ENCODE peak calls at places on chromosomes 1 and 21, in nine cellular contexts. L, K, G, B, S, H, A, O and V are unnamed samples.

GRCh38 chr1:117638759-117639158 is 32.9 kb downstream of the TENT5C start:
- DNase-seq in G (no peak), H (no peak), K (no peak), S (no peak), B (no peak), L (no peak), O (no peak), A (no peak), V (no peak)

GRCh38 chr21:22758478-22758877 is 1760.3 kb downstream of the NCAM2 start:
- DNase-seq in B (no peak), G (no peak), H (no peak), A (no peak), O (no peak), L (no peak), K (no peak), S (no peak), V (no peak)

GRCh38 chr1:22123071-22123390 is 19.9 kb downstream of the WNT4 start:
- DNase-seq in S (no peak), K (no peak), A (no peak), H (no peak), G (peak; percentile 27), B (no peak), O (no peak), L (no peak), V (no peak)

GRCh38 chr1:204465469-204466415 is 28.9 kb downstream of the PIK3C2B start:
- DNase-seq in O (no peak), A (no peak), G (no peak), B (no peak), H (peak; percentile 40), L (peak; percentile 45), K (no peak), S (no peak), V (no peak)

GRCh38 chr1:230169454-230170152 is 102.6 kb downstream of the GALNT2 start:
- DNase-seq in G (no peak), H (no peak), L (no peak), O (no peak), B (no peak), K (no peak), A (no peak), S (no peak), V (no peak)

GRCh38 chr1:204317170-204317569 is 42.6 kb downstream of the PLEKHA6 start:
- DNase-seq in B (no peak), L (no peak), K (no peak), S (no peak), A (no peak), O (no peak), G (no peak), H (no peak), V (no peak)

GRCh38 chr1:82377201-82377884 is 576.6 kb downstream of the ADGRL2 start:
- DNase-seq in K (no peak), L (no peak), O (no peak), G (no peak), H (no peak), S (no peak), B (no peak), A (peak; percentile 23), V (no peak)

GRCh38 chr1:229043111-229043510 is 227.8 kb upstream of the RAB4A start:
- DNase-seq in L (no peak), H (no peak), S (no peak), O (no peak), B (no peak), G (no peak), A (no peak), K (no peak), V (no peak)

GRCh38 chr1:159826436-159827101 is at the start of gene SLAMF8:
- DNase-seq in H (peak; percentile 44), K (no peak), S (no peak), G (peak; percentile 41), L (no peak), B (no peak), O (no peak), A (peak; percentile 33), V (no peak)

GRCh38 chr21:16707274-16707673 is 805.6 kb upstream of the CXADR start:
- DNase-seq in A (no peak), G (no peak), B (no peak), L (no peak), O (no peak), H (no peak), K (no peak), S (no peak), V (no peak)

GRCh38 chr1:109630881-109631512 is 11.4 kb downstream of the AMPD2 start:
- DNase-seq in G (no peak), S (no peak), B (no peak), H (no peak), A (no peak), L (no peak), K (no peak), O (no peak), V (no peak)

GRCh38 chr1:218349365-218350021 is 4.4 kb downstream of the TGFB2 start:
- DNase-seq in G (no peak), H (no peak), A (peak; percentile 24), B (no peak), K (no peak), L (no peak), O (no peak), S (no peak), V (no peak)

GRCh38 chr21:25939396-25939761 is 204.6 kb downstream of the GABPA start:
- DNase-seq in B (no peak), G (no peak), O (no peak), H (no peak), L (no peak), K (no peak), S (no peak), A (no peak), V (no peak)

GRCh38 chr1:86648255-86648654 is 56.1 kb upstream of the SH3GLB1 start:
- DNase-seq in H (peak; percentile 62), A (peak; percentile 65), S (peak; percentile 43), K (no peak), G (peak; percentile 64), B (no peak), L (no peak), O (no peak), V (no peak)

GRCh38 chr1:21060523-21060922 is 116.2 kb downstream of the EIF4G3 start:
- DNase-seq in G (no peak), H (no peak), A (no peak), K (no peak), S (no peak), L (no peak), O (no peak), B (no peak), V (no peak)

GRCh38 chr1:21059021-21059420 is 117.7 kb downstream of the EIF4G3 start:
- DNase-seq in S (no peak), G (no peak), B (no peak), L (no peak), A (no peak), H (no peak), K (no peak), O (no peak), V (no peak)

GRCh38 chr1:21064057-21064456 is 112.6 kb downstream of the EIF4G3 start:
- DNase-seq in B (no peak), G (no peak), O (no peak), K (no peak), H (no peak), A (no peak), S (no peak), L (no peak), V (no peak)

GRCh38 chr1:21058035-21058793 is 118.5 kb downstream of the EIF4G3 start:
- DNase-seq in H (no peak), G (no peak), K (no peak), L (no peak), A (no peak), O (no peak), S (no peak), B (no peak), V (no peak)
- TF ChIP-seq CTCF in H (no peak), G (no peak), K (no peak), L (no peak), A (no peak), O (no peak), S (no peak), B (no peak), V (no peak)

GRCh38 chr1:243346016-243346415 is 90.2 kb downstream of the SDCCAG8 start:
- DNase-seq in A (no peak), K (no peak), L (no peak), S (no peak), O (no peak), B (no peak), G (no peak), H (no peak), V (no peak)

GRCh38 chr1:243346481-243346880 is 90.6 kb downstream of the SDCCAG8 start:
- DNase-seq in G (no peak), K (no peak), L (no peak), S (no peak), H (no peak), O (no peak), B (no peak), A (no peak), V (no peak)

GRCh38 chr1:243343970-243344749 is 88.3 kb downstream of the SDCCAG8 start:
- DNase-seq in A (peak; percentile 57), G (peak; percentile 51), S (peak; percentile 8), O (no peak), L (no peak), B (peak; percentile 51), K (no peak), H (peak; percentile 61), V (peak; percentile 12)

GRCh38 chr1:243348331-243348730 is 92.5 kb downstream of the SDCCAG8 start:
- DNase-seq in L (no peak), K (no peak), H (no peak), S (no peak), B (no peak), G (no peak), O (no peak), A (no peak), V (no peak)

DNA sequence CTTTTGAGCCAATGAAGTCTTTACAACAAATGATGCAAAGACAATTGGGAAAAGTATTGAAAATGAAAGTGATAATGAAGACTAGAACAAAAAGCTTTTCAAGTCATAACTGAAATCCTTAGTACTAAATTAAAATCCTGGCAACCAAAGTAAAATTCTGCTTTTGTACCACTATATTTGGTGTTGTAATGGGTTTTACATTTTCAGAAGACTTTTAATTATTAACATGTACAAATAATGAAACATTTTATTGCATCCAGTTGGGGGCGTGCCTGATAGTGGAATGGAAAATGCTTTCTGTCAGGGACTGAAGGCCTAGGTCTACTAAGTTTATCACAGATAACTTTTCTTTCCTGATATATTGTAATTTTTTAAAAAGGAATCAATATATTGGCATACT is 89.4 kb downstream of the SDCCAG8 start:
- DNase-seq in H (peak; percentile 20), K (no peak), A (peak; percentile 18), B (peak; percentile 35), S (no peak), L (no peak), O (no peak), G (peak; percentile 31), V (no peak)
- TF ChIP-seq CTCF in H (no peak), K (peak; percentile 4), A (peak; percentile 13), B (peak; percentile 56), S (no peak), L (no peak), O (peak; percentile 27), G (peak; percentile 46), V (no peak)

GRCh38 chr1:50305808-50306207 is 117.4 kb downstream of the DMRTA2 start:
- DNase-seq in A (no peak), K (no peak), L (no peak), S (no peak), G (no peak), O (no peak), B (no peak), H (no peak), V (no peak)
- TF ChIP-seq CTCF in A (no peak), K (no peak), L (no peak), S (no peak), G (no peak), O (no peak), B (no peak), H (no peak), V (no peak)

GRCh38 chr21:34517491-34518245 is 5.7 kb upstream of the KCNE1 start:
- DNase-seq in G (no peak), O (no peak), S (no peak), H (no peak), L (no peak), A (no peak), B (peak; percentile 16), K (no peak), V (no peak)
- TF ChIP-seq CTCF in G (peak; percentile 25), O (peak; percentile 32), S (peak; percentile 52), H (peak; percentile 19), L (no peak), A (peak; percentile 11), B (no peak), K (no peak), V (peak; percentile 10)